ENCODE peak calls at places on chromosome 7, in six cellular contexts. A, Z, L, I, X and W are unnamed samples.

GRCh38 chr7:30238721-30239441 is 45.5 kb upstream of the ZNRF2 start:
- DNase-seq in X (no peak), I (no peak), L (no peak), A (no peak), Z (peak), W (no peak)

GRCh38 chr7:5177060-5177459 is 13.0 kb upstream of the WIPI2 start:
- DNase-seq in A (no peak), Z (no peak), X (peak), I (no peak), L (no peak), W (no peak)

GRCh38 chr7:33250421-33250827 is 121.1 kb downstream of the BBS9 start:
- DNase-seq in Z (no peak), L (no peak), I (no peak), X (peak), A (no peak), W (no peak)

GRCh38 chr7:45696476-45696875 is 122.3 kb downstream of the ADCY1 start:
- DNase-seq in A (peak), I (no peak), L (peak), Z (no peak), X (no peak), W (no peak)

GRCh38 chr7:100483728-100484635 is at the start of gene NYAP1:
- DNase-seq in A (no peak), Z (peak), X (no peak), L (peak), I (peak), W (peak)

GRCh38 chr7:25950488-25951413 is 201.2 kb upstream of the NFE2L3 start:
- DNase-seq in Z (peak), I (peak), L (peak), X (peak), A (peak), W (peak)

GRCh38 chr7:129252133-129252532 is 27.3 kb downstream of the AHCYL2 start:
- DNase-seq in L (no peak), X (no peak), I (no peak), Z (no peak), A (no peak), W (no peak)

GRCh38 chr7:156735861-156736260 is 95.3 kb downstream of the RNF32 start:
- DNase-seq in L (no peak), Z (no peak), I (no peak), A (no peak), X (no peak), W (no peak)

GRCh38 chr7:43204081-43204480 is 91.6 kb downstream of the HECW1 start:
- DNase-seq in X (peak), Z (no peak), I (no peak), A (no peak), L (no peak), W (no peak)

GRCh38 chr7:4067874-4068273 is 614.2 kb upstream of the FOXK1 start:
- DNase-seq in I (no peak), X (no peak), L (no peak), Z (no peak), A (no peak), W (no peak)

GRCh38 chr7:5671053-5671452 is 110.4 kb downstream of the RNF216 start:
- DNase-seq in L (no peak), Z (no peak), A (no peak), X (no peak), I (no peak), W (no peak)

GRCh38 chr7:64098-64521 is 128.3 kb upstream of the FAM20C start:
- DNase-seq in X (no peak), I (peak), Z (peak), L (peak), A (peak), W (peak)

GRCh38 chr7:74012842-74013249 is 15.1 kb upstream of the ELN start:
- DNase-seq in I (no peak), X (no peak), A (no peak), L (no peak), Z (no peak), W (no peak)

GRCh38 chr7:151793531-151793935 is 83.4 kb downstream of the PRKAG2 start:
- DNase-seq in Z (no peak), L (peak), X (no peak), I (no peak), A (no peak), W (no peak)

GRCh38 chr7:71633571-71634008 is 501.6 kb downstream of the GALNT17 start:
- DNase-seq in A (no peak), I (no peak), Z (peak), L (no peak), X (peak), W (no peak)

GRCh38 chr7:139094596-139094995 is 14.9 kb downstream of the ZC3HAV1 start:
- DNase-seq in X (no peak), L (no peak), A (no peak), Z (peak), I (peak), W (no peak)

GRCh38 chr7:47080816-47081215 is 501.1 kb downstream of the TNS3 start:
- DNase-seq in I (no peak), L (no peak), X (no peak), A (no peak), Z (no peak), W (no peak)

GRCh38 chr7:103075337-103075918 is 488 bp downstream of the ARMC10 start:
- DNase-seq in Z (peak), L (peak), I (peak), A (peak), X (no peak), W (peak)